ENCODE peak calls at places on chromosome 7, in ten cellular contexts. J is T-helper 2 cell; O is A172; Z is effector CD4-positive, alpha-beta T cell; H is activated naive CD4-positive, alpha-beta T cell; B is hypothalamus; E is A549; Q is astrocyte of the spinal cord; D is AG08395; U is AG08396. Y is an unnamed sample.

GRCh38 chr7:32532086-32532485 is 36.8 kb downstream of the AVL9 start:
- DNase-seq in E (no peak), J (no peak), O (no peak), Q (no peak), D (no peak), U (no peak), Z (no peak), B (no peak), H (no peak), Y (no peak)

GRCh38 chr7:102393467-102393866 is 2.7 kb upstream of the PRKRIP1 start:
- DNase-seq in O (peak; percentile 93), Z (no peak), D (no peak), U (no peak), B (no peak), J (no peak), E (no peak), Q (no peak), H (no peak), Y (no peak)

GRCh38 chr7:149126662-149127321 is 668 bp upstream of the ZNF425 start:
- DNase-seq in Q (peak; percentile 55), Z (peak; percentile 37), E (peak; percentile 62), O (no peak), B (peak; percentile 71), H (peak; percentile 29), U (peak; percentile 68), J (peak; percentile 26), D (peak; percentile 49), Y (peak; percentile 63)

GRCh38 chr7:46450425-46450824 is 529.4 kb upstream of the IGFBP3 start:
- DNase-seq in U (no peak), Q (no peak), J (no peak), H (no peak), O (no peak), D (no peak), B (no peak), E (no peak), Z (no peak), Y (no peak)

GRCh38 chr7:1555813-1556540 is at the start of gene TMEM184A:
- DNase-seq in Z (no peak), Q (no peak), U (peak; percentile 27), J (no peak), E (peak; percentile 91), D (no peak), B (no peak), O (peak; percentile 88), H (no peak), Y (no peak)

GRCh38 chr7:80312139-80312661 is 177.6 kb downstream of the GNAI1 start:
- DNase-seq in D (peak; percentile 4), E (peak; percentile 79), H (no peak), Z (no peak), O (peak; percentile 78), J (no peak), B (no peak), Q (peak; percentile 93), U (peak; percentile 54), Y (peak; percentile 83)

GRCh38 chr7:100200693-100201092 is 19.1 kb upstream of the PVRIG start:
- DNase-seq in E (no peak), B (no peak), U (no peak), J (no peak), O (no peak), D (no peak), Q (no peak), Z (no peak), H (no peak), Y (no peak)

GRCh38 chr7:79298145-79298760 is 155.2 kb downstream of the MAGI2 start:
- DNase-seq in J (no peak), O (peak; percentile 62), H (no peak), Z (no peak), U (peak; percentile 21), D (peak; percentile 60), Q (peak; percentile 73), B (no peak), E (peak; percentile 68), Y (peak; percentile 85)

GRCh38 chr7:38630720-38631673 is at the start of gene AMPH:
- DNase-seq in Z (no peak), O (peak; percentile 59), J (no peak), U (peak; percentile 60), D (peak; percentile 67), B (peak; percentile 65), E (peak; percentile 10), H (no peak), Q (peak; percentile 39), Y (peak; percentile 81)

GRCh38 chr7:98301693-98302470 is 20.4 kb downstream of the BRI3 start:
- DNase-seq in J (no peak), D (no peak), Z (no peak), B (no peak), U (no peak), H (no peak), Q (no peak), E (no peak), O (no peak), Y (no peak)

GRCh38 chr7:4641091-4641666 is 40.9 kb upstream of the FOXK1 start:
- DNase-seq in U (no peak), E (no peak), B (no peak), D (no peak), Q (no peak), H (no peak), Z (no peak), O (no peak), J (no peak), Y (no peak)

GRCh38 chr7:142554555-142555532 is 194.4 kb upstream of the PRSS1 start:
- DNase-seq in Q (no peak), J (no peak), Z (no peak), D (no peak), B (no peak), E (no peak), U (no peak), O (no peak), H (no peak), Y (peak; percentile 36)

GRCh38 chr7:26958834-26959233 is 94.4 kb upstream of the SKAP2 start:
- DNase-seq in O (peak; percentile 87), B (no peak), H (no peak), E (peak; percentile 88), Z (no peak), Q (peak; percentile 80), U (peak; percentile 31), J (no peak), D (peak; percentile 55), Y (no peak)